ENCODE peak calls at places on chromosome 17, in nine cellular contexts. One of them, this sample, is unnamed.

GRCh38 chr17:78337244-78338109 is 22.4 kb downstream of the SOCS3 start:
- DNase-seq in effector memory CD4-positive, alpha-beta T cell: no peak
- DNase-seq in HCT116: no peak
- DNase-seq in A549: peak
- DNase-seq in thoracic aorta: no peak
- DNase-seq in CD8-positive, alpha-beta memory T cell: no peak
- DNase-seq in A673: no peak
- DNase-seq in H9: peak
- DNase-seq in WERI-Rb-1: no peak
- DNase-seq in this sample: no peak

GRCh38 chr17:65346166-65346565 is 209.0 kb downstream of the RGS9 start:
- DNase-seq in effector memory CD4-positive, alpha-beta T cell: no peak
- DNase-seq in HCT116: no peak
- DNase-seq in A549: no peak
- DNase-seq in thoracic aorta: no peak
- DNase-seq in CD8-positive, alpha-beta memory T cell: no peak
- DNase-seq in A673: no peak
- DNase-seq in H9: no peak
- DNase-seq in WERI-Rb-1: no peak
- DNase-seq in this sample: no peak

GRCh38 chr17:31596382-31597323 is 205.2 kb downstream of the RAB11FIP4 start:
- DNase-seq in effector memory CD4-positive, alpha-beta T cell: no peak
- DNase-seq in HCT116: peak
- DNase-seq in A549: peak
- DNase-seq in thoracic aorta: peak
- DNase-seq in CD8-positive, alpha-beta memory T cell: no peak
- DNase-seq in A673: peak
- DNase-seq in H9: peak
- DNase-seq in WERI-Rb-1: no peak
- DNase-seq in this sample: peak

GRCh38 chr17:82929011-82929622 is 89.3 kb upstream of the ZNF750 start:
- DNase-seq in effector memory CD4-positive, alpha-beta T cell: no peak
- DNase-seq in HCT116: no peak
- DNase-seq in A549: no peak
- DNase-seq in thoracic aorta: no peak
- DNase-seq in CD8-positive, alpha-beta memory T cell: peak
- DNase-seq in A673: no peak
- DNase-seq in H9: no peak
- DNase-seq in WERI-Rb-1: no peak
- DNase-seq in this sample: no peak

GRCh38 chr17:67095803-67096202 is 51.4 kb downstream of the CACNG1 start:
- DNase-seq in effector memory CD4-positive, alpha-beta T cell: no peak
- DNase-seq in HCT116: no peak
- DNase-seq in A549: no peak
- DNase-seq in thoracic aorta: no peak
- DNase-seq in CD8-positive, alpha-beta memory T cell: no peak
- DNase-seq in A673: no peak
- DNase-seq in H9: no peak
- DNase-seq in WERI-Rb-1: no peak
- DNase-seq in this sample: no peak

GRCh38 chr17:32546031-32546444 is 59.2 kb downstream of the CDK5R1 start:
- DNase-seq in effector memory CD4-positive, alpha-beta T cell: no peak
- DNase-seq in HCT116: no peak
- DNase-seq in A549: no peak
- DNase-seq in thoracic aorta: no peak
- DNase-seq in CD8-positive, alpha-beta memory T cell: no peak
- DNase-seq in A673: no peak
- DNase-seq in H9: peak
- DNase-seq in WERI-Rb-1: no peak
- DNase-seq in this sample: no peak

GRCh38 chr17:37500378-37500777 is 10.7 kb downstream of the DUSP14 start:
- DNase-seq in effector memory CD4-positive, alpha-beta T cell: no peak
- DNase-seq in HCT116: no peak
- DNase-seq in A549: no peak
- DNase-seq in thoracic aorta: no peak
- DNase-seq in CD8-positive, alpha-beta memory T cell: no peak
- DNase-seq in A673: no peak
- DNase-seq in H9: no peak
- DNase-seq in WERI-Rb-1: no peak
- DNase-seq in this sample: no peak

GRCh38 chr17:77436058-77436442 is 295.3 kb downstream of the SEC14L1 start:
- DNase-seq in effector memory CD4-positive, alpha-beta T cell: no peak
- DNase-seq in HCT116: no peak
- DNase-seq in A549: no peak
- DNase-seq in thoracic aorta: no peak
- DNase-seq in CD8-positive, alpha-beta memory T cell: no peak
- DNase-seq in A673: peak
- DNase-seq in H9: peak
- DNase-seq in WERI-Rb-1: peak
- DNase-seq in this sample: no peak

GRCh38 chr17:9020096-9020823 is 1.1 kb upstream of the NTN1 start:
- DNase-seq in effector memory CD4-positive, alpha-beta T cell: no peak
- DNase-seq in HCT116: no peak
- DNase-seq in A549: no peak
- DNase-seq in thoracic aorta: no peak
- DNase-seq in CD8-positive, alpha-beta memory T cell: no peak
- DNase-seq in A673: no peak
- DNase-seq in H9: no peak
- DNase-seq in WERI-Rb-1: no peak
- DNase-seq in this sample: no peak
- H3K27ac ChIP-seq in effector memory CD4-positive, alpha-beta T cell: no peak
- H3K27ac ChIP-seq in HCT116: peak
- H3K27ac ChIP-seq in A549: no peak
- H3K27ac ChIP-seq in thoracic aorta: peak
- H3K27ac ChIP-seq in CD8-positive, alpha-beta memory T cell: no peak
- H3K27ac ChIP-seq in A673: no peak
- H3K27ac ChIP-seq in H9: no peak
- H3K27ac ChIP-seq in WERI-Rb-1: no peak
- H3K27ac ChIP-seq in this sample: no peak

GRCh38 chr17:45248132-45248936 is 13.6 kb downstream of the SPATA32 start:
- DNase-seq in effector memory CD4-positive, alpha-beta T cell: peak
- DNase-seq in HCT116: no peak
- DNase-seq in A549: peak
- DNase-seq in thoracic aorta: no peak
- DNase-seq in CD8-positive, alpha-beta memory T cell: peak
- DNase-seq in A673: no peak
- DNase-seq in H9: peak
- DNase-seq in WERI-Rb-1: peak
- DNase-seq in this sample: peak
- H3K27ac ChIP-seq in effector memory CD4-positive, alpha-beta T cell: peak
- H3K27ac ChIP-seq in HCT116: peak
- H3K27ac ChIP-seq in A549: peak
- H3K27ac ChIP-seq in thoracic aorta: no peak
- H3K27ac ChIP-seq in CD8-positive, alpha-beta memory T cell: peak
- H3K27ac ChIP-seq in A673: peak
- H3K27ac ChIP-seq in H9: no peak
- H3K27ac ChIP-seq in WERI-Rb-1: peak
- H3K27ac ChIP-seq in this sample: peak

GRCh38 chr17:2809337-2809736 is 13.1 kb downstream of the RAP1GAP2 start:
- DNase-seq in effector memory CD4-positive, alpha-beta T cell: no peak
- DNase-seq in HCT116: no peak
- DNase-seq in A549: no peak
- DNase-seq in thoracic aorta: no peak
- DNase-seq in CD8-positive, alpha-beta memory T cell: no peak
- DNase-seq in A673: no peak
- DNase-seq in H9: no peak
- DNase-seq in WERI-Rb-1: no peak
- DNase-seq in this sample: no peak
- H3K27ac ChIP-seq in effector memory CD4-positive, alpha-beta T cell: no peak
- H3K27ac ChIP-seq in HCT116: no peak
- H3K27ac ChIP-seq in A549: no peak
- H3K27ac ChIP-seq in thoracic aorta: no peak
- H3K27ac ChIP-seq in CD8-positive, alpha-beta memory T cell: no peak
- H3K27ac ChIP-seq in A673: no peak
- H3K27ac ChIP-seq in H9: no peak
- H3K27ac ChIP-seq in WERI-Rb-1: no peak
- H3K27ac ChIP-seq in this sample: no peak

GRCh38 chr17:61216066-61216465 is 183.6 kb upstream of the TBX2 start:
- DNase-seq in effector memory CD4-positive, alpha-beta T cell: no peak
- DNase-seq in HCT116: no peak
- DNase-seq in A549: no peak
- DNase-seq in thoracic aorta: no peak
- DNase-seq in CD8-positive, alpha-beta memory T cell: no peak
- DNase-seq in A673: no peak
- DNase-seq in H9: no peak
- DNase-seq in WERI-Rb-1: no peak
- DNase-seq in this sample: no peak

GRCh38 chr17:61214753-61215152 is 184.9 kb upstream of the TBX2 start:
- DNase-seq in effector memory CD4-positive, alpha-beta T cell: no peak
- DNase-seq in HCT116: no peak
- DNase-seq in A549: no peak
- DNase-seq in thoracic aorta: no peak
- DNase-seq in CD8-positive, alpha-beta memory T cell: no peak
- DNase-seq in A673: no peak
- DNase-seq in H9: no peak
- DNase-seq in WERI-Rb-1: no peak
- DNase-seq in this sample: no peak

GRCh38 chr17:61219460-61219859 is 180.2 kb upstream of the TBX2 start:
- DNase-seq in effector memory CD4-positive, alpha-beta T cell: no peak
- DNase-seq in HCT116: no peak
- DNase-seq in A549: no peak
- DNase-seq in thoracic aorta: no peak
- DNase-seq in CD8-positive, alpha-beta memory T cell: no peak
- DNase-seq in A673: no peak
- DNase-seq in H9: no peak
- DNase-seq in WERI-Rb-1: no peak
- DNase-seq in this sample: no peak

GRCh38 chr17:61218438-61218837 is 181.2 kb upstream of the TBX2 start:
- DNase-seq in effector memory CD4-positive, alpha-beta T cell: no peak
- DNase-seq in HCT116: no peak
- DNase-seq in A549: no peak
- DNase-seq in thoracic aorta: no peak
- DNase-seq in CD8-positive, alpha-beta memory T cell: no peak
- DNase-seq in A673: peak
- DNase-seq in H9: no peak
- DNase-seq in WERI-Rb-1: no peak
- DNase-seq in this sample: no peak

GRCh38 chr17:61217878-61218437 is 181.7 kb upstream of the TBX2 start:
- DNase-seq in effector memory CD4-positive, alpha-beta T cell: no peak
- DNase-seq in HCT116: no peak
- DNase-seq in A549: no peak
- DNase-seq in thoracic aorta: no peak
- DNase-seq in CD8-positive, alpha-beta memory T cell: no peak
- DNase-seq in A673: no peak
- DNase-seq in H9: no peak
- DNase-seq in WERI-Rb-1: no peak
- DNase-seq in this sample: no peak
- H3K27ac ChIP-seq in effector memory CD4-positive, alpha-beta T cell: no peak
- H3K27ac ChIP-seq in HCT116: no peak
- H3K27ac ChIP-seq in A549: no peak
- H3K27ac ChIP-seq in thoracic aorta: no peak
- H3K27ac ChIP-seq in CD8-positive, alpha-beta memory T cell: no peak
- H3K27ac ChIP-seq in A673: no peak
- H3K27ac ChIP-seq in H9: no peak
- H3K27ac ChIP-seq in WERI-Rb-1: no peak
- H3K27ac ChIP-seq in this sample: no peak

DNA sequence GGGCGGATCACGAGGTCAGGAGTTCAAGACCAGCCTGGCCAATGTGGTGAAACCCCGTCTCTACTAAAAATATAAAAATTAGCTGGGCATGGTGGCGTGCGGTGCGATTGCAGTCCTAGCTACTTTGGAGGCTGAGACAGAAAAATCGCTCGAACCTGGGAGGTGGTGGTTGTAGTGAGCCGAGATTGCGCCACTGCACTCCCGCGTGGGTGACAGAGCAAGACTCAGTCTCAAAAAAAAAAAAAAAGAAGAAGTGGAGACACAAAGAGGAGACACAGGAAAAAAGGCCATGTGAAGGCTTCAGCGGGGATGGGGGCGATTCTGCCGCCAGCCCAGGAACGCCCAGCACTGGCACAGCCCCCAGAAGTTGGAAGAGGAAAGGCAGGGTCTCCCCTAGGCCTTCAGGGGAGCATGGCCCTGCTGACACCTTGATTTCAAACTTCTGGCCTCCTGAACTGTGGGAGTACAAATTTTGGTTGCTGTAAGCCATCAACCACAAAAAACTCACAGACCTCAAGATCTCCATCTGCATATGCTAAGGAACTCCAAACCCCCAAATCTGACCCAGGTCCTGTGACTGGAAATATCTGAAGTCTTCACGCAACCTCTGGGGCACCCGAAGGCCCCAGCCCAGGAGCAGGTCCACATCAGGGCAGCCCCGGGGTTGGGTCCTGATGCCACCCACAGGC is 7.0 kb downstream of the SGSH start:
- DNase-seq in effector memory CD4-positive, alpha-beta T cell: no peak
- DNase-seq in HCT116: no peak
- DNase-seq in A549: no peak
- DNase-seq in thoracic aorta: no peak
- DNase-seq in CD8-positive, alpha-beta memory T cell: no peak
- DNase-seq in A673: peak
- DNase-seq in H9: no peak
- DNase-seq in WERI-Rb-1: no peak
- DNase-seq in this sample: no peak
- H3K27ac ChIP-seq in effector memory CD4-positive, alpha-beta T cell: no peak
- H3K27ac ChIP-seq in HCT116: no peak
- H3K27ac ChIP-seq in A549: no peak
- H3K27ac ChIP-seq in thoracic aorta: no peak
- H3K27ac ChIP-seq in CD8-positive, alpha-beta memory T cell: no peak
- H3K27ac ChIP-seq in A673: peak
- H3K27ac ChIP-seq in H9: no peak
- H3K27ac ChIP-seq in WERI-Rb-1: no peak
- H3K27ac ChIP-seq in this sample: no peak